ENCODE peak calls at places on chromosomes 1 and 21, in nine cellular contexts. R is cardiac fibroblast, T is mucosa of descending colon, K is AG04450, D is adrenal gland, Q is fibroblast of mammary gland, X is GM23338, U is HCT116, G is mammary epithelial cell. P is an unnamed sample.

GRCh38 chr1:70509996-70510876 is 99.2 kb downstream of the CTH start:
- DNase-seq in R (peak), T (peak), K (peak), D (no peak), Q (peak), X (peak), U (peak), G (peak), P (peak)

GRCh38 chr1:67532452-67533216 is 102.4 kb upstream of the SERBP1 start:
- DNase-seq in R (peak), T (peak), K (peak), D (peak), Q (peak), X (peak), U (peak), G (peak), P (peak)

GRCh38 chr1:172931846-172932245 is 118.9 kb downstream of the TNFSF18 start:
- DNase-seq in R (no peak), T (no peak), K (no peak), D (no peak), Q (no peak), X (no peak), U (no peak), G (no peak), P (no peak)

GRCh38 chr21:35585878-35586277 is 474.4 kb downstream of the SETD4 start:
- DNase-seq in R (no peak), T (no peak), K (no peak), D (no peak), Q (no peak), X (no peak), U (peak), G (no peak), P (no peak)

GRCh38 chr1:89910268-89910667 is 84.6 kb upstream of the ZNF326 start:
- DNase-seq in R (no peak), T (no peak), K (no peak), D (no peak), Q (no peak), X (no peak), U (no peak), G (no peak), P (no peak)

GRCh38 chr1:46718340-46718726 is 581 bp downstream of the EFCAB14 start:
- DNase-seq in R (no peak), T (no peak), K (no peak), D (no peak), Q (no peak), X (no peak), U (no peak), G (no peak), P (no peak)

GRCh38 chr1:195939844-195940243 is 668.4 kb downstream of the KCNT2 start:
- DNase-seq in R (peak), T (no peak), K (no peak), D (no peak), Q (no peak), X (peak), U (no peak), G (peak), P (no peak)

GRCh38 chr1:204211021-204211420 is 2.8 kb downstream of the GOLT1A start:
- DNase-seq in R (no peak), T (no peak), K (no peak), D (no peak), Q (no peak), X (no peak), U (no peak), G (no peak), P (no peak)

GRCh38 chr1:21663251-21663950 is 5.8 kb downstream of the RAP1GAP start:
- DNase-seq in R (no peak), T (no peak), K (no peak), D (peak), Q (no peak), X (no peak), U (no peak), G (no peak), P (no peak)

GRCh38 chr1:234661249-234661928 is 51.4 kb upstream of the IRF2BP2 start:
- DNase-seq in R (no peak), T (no peak), K (no peak), D (no peak), Q (no peak), X (no peak), U (no peak), G (no peak), P (no peak)

GRCh38 chr1:183602510-183602909 is 12.3 kb upstream of the NCF2 start:
- DNase-seq in R (no peak), T (no peak), K (no peak), D (no peak), Q (no peak), X (no peak), U (no peak), G (no peak), P (peak)

GRCh38 chr1:183605904-183606303 is 15.6 kb upstream of the NCF2 start:
- DNase-seq in R (no peak), T (no peak), K (no peak), D (no peak), Q (no peak), X (no peak), U (no peak), G (no peak), P (no peak)

GRCh38 chr1:183604811-183605210 is 14.6 kb upstream of the NCF2 start:
- DNase-seq in R (no peak), T (no peak), K (no peak), D (no peak), Q (no peak), X (no peak), U (no peak), G (no peak), P (peak)

GRCh38 chr1:183607322-183607980 is 17.2 kb upstream of the NCF2 start:
- DNase-seq in R (no peak), T (no peak), K (no peak), D (no peak), Q (no peak), X (no peak), U (no peak), G (no peak), P (peak)

DNA sequence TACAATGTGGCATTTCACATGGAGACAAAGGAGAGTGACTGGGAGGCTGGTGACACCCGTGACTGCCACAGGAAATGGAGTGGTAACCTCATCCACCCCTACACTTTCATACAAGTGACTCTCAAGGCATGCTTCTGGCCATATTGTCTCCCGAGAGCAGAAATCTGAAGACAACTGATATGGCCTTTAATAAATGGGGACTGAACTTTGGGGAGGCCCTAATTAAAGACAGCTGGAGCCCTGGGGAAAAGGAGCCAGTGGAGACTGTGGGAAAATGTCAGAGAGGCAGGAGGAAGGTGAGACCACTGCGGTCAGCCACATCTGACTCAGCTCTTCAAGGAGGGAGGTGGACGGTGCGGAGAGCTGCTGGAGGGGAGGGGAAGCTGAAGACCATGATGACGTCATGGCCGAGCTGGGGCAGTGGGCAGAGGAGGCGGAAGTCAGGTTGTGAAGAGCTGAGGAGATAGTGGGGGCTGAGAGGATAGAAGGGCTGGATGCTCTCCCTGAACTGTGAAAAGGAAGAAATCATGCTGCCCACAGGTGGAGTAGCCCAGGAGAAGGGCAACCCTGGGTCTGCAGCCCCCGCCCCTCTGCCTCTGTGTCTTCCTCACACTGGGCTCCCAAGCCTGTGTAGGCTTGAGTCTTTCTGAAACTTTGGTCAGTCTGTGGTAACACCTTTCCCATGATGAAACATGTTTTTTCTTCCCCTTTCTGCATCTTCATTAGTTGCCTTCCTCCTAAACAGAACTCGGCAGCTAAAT is 14.0 kb upstream of the NCF2 start:
- DNase-seq in R (peak), T (no peak), K (peak), D (no peak), Q (peak), X (no peak), U (no peak), G (no peak), P (peak)
- H3K4me3 ChIP-seq in R (no peak), T (no peak), K (no peak), D (no peak), Q (no peak), X (no peak), U (no peak), G (no peak), P (peak)

GRCh38 chr1:33609739-33610138 is 137.3 kb downstream of the ZSCAN20 start:
- DNase-seq in R (no peak), T (no peak), K (no peak), D (no peak), Q (no peak), X (no peak), U (no peak), G (no peak), P (no peak)

GRCh38 chr1:33608825-33609400 is 136.5 kb downstream of the ZSCAN20 start:
- DNase-seq in R (no peak), T (no peak), K (no peak), D (no peak), Q (no peak), X (no peak), U (no peak), G (no peak), P (no peak)

GRCh38 chr1:33607444-33608005 is 135.1 kb downstream of the ZSCAN20 start:
- DNase-seq in R (no peak), T (no peak), K (no peak), D (no peak), Q (no peak), X (no peak), U (no peak), G (no peak), P (no peak)

GRCh38 chr1:33602271-33602670 is 129.8 kb downstream of the ZSCAN20 start:
- DNase-seq in R (no peak), T (no peak), K (no peak), D (no peak), Q (no peak), X (no peak), U (no peak), G (no peak), P (no peak)

GRCh38 chr1:33606272-33606671 is 133.8 kb downstream of the ZSCAN20 start:
- DNase-seq in R (no peak), T (no peak), K (no peak), D (no peak), Q (peak), X (no peak), U (no peak), G (no peak), P (no peak)
- TF ChIP-seq CTCF in R (no peak), T (no peak), K (no peak), D (no peak), Q (no peak), X (no peak), U (no peak), G (no peak), P (no peak)

GRCh38 chr1:38577385-38577784 is 282.2 kb downstream of the RRAGC start:
- DNase-seq in R (no peak), T (no peak), K (no peak), D (no peak), Q (no peak), X (no peak), U (no peak), G (no peak), P (no peak)

GRCh38 chr1:38577937-38578443 is 281.6 kb downstream of the RRAGC start:
- DNase-seq in R (no peak), T (no peak), K (no peak), D (no peak), Q (no peak), X (no peak), U (no peak), G (no peak), P (no peak)

GRCh38 chr1:38580591-38580990 is 279.0 kb downstream of the RRAGC start:
- DNase-seq in R (no peak), T (no peak), K (no peak), D (no peak), Q (no peak), X (no peak), U (no peak), G (no peak), P (no peak)

GRCh38 chr1:38579056-38579455 is 280.5 kb downstream of the RRAGC start:
- DNase-seq in R (no peak), T (no peak), K (no peak), D (no peak), Q (no peak), X (no peak), U (no peak), G (no peak), P (no peak)

DNA sequence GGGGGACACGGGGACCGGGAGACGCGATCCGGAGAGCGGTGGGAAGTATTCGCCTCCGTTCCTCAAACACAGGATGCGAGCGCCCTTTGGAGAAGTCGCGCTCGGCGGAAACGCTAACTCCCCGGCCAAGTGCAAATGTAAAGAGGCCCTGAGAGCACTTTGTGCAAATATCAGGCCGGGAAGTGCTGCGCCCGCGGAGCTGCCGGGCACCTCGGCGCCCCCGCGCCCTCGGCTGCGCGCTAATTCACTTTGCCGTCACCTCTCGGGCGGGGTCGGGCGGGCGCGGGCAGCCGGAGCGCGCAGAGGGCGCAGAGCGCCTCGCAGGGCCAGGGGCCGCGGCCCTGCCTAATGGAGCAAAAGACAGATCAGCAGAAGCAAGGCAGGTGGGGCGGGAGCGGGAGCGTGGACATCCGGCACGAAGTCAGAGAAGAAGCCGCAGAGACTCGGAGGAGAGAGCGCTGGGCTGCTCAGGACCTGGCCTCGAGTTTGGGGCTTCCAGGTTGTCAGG is 281.1 kb downstream of the RRAGC start:
- DNase-seq in R (no peak), T (no peak), K (no peak), D (peak), Q (no peak), X (peak), U (no peak), G (no peak), P (peak)
- H3K4me3 ChIP-seq in R (no peak), T (no peak), K (no peak), D (no peak), Q (no peak), X (peak), U (no peak), G (no peak), P (peak)

GRCh38 chr1:162988869-162989268 is 80.3 kb upstream of the RGS4 start:
- DNase-seq in R (no peak), T (no peak), K (no peak), D (no peak), Q (no peak), X (peak), U (peak), G (no peak), P (no peak)
- TF ChIP-seq CTCF in R (no peak), T (no peak), K (no peak), D (no peak), Q (peak), X (peak), U (peak), G (peak), P (no peak)

P was measured in GM12865.